ENCODE peak calls at places on chromosomes 5 and 9, in eight cellular contexts. X is CD4-positive, CD25-positive, alpha-beta regulatory T cell; J is effector CD4-positive, alpha-beta T cell; M is fibroblast of villous mesenchyme; P is stimulated activated CD8-positive, alpha-beta memory T cell treated with anti-CD3 and anti-CD28 coated beads, Interleukin-12 subunit alpha, Interleukin-12 subunit beta, amount 100 ng/mL, for 1 hour; C is naive thymus-derived CD8-positive, alpha-beta T cell; L is non-pigmented ciliary epithelial cell; Y is glomerular endothelial cell. D is an unnamed sample.

GRCh38 chr9:135136991-135137390 is 49.5 kb downstream of the OLFM1 start:
- DNase-seq in P (no peak), L (no peak), M (no peak), C (no peak), X (no peak), Y (no peak), J (no peak), D (no peak)

GRCh38 chr9:122030357-122030756 is 62.8 kb downstream of the TTLL11 start:
- DNase-seq in X (no peak), C (no peak), L (no peak), P (no peak), J (no peak), Y (no peak), M (no peak), D (no peak)

GRCh38 chr5:102762095-102762534 is 7.0 kb downstream of the PAM start:
- DNase-seq in J (no peak), Y (no peak), X (no peak), C (no peak), P (no peak), M (peak; percentile 46), L (peak; percentile 19), D (no peak)

GRCh38 chr5:14142202-14142855 is 813 bp upstream of the TRIO start:
- DNase-seq in J (no peak), L (no peak), X (no peak), Y (no peak), M (peak; percentile 55), P (no peak), C (no peak), D (no peak)

GRCh38 chr9:119179701-119180100 is 189.5 kb downstream of the BRINP1 start:
- DNase-seq in J (no peak), C (no peak), M (no peak), Y (no peak), X (no peak), P (no peak), L (no peak), D (no peak)

GRCh38 chr9:136050706-136051567 is 44.2 kb downstream of the NACC2 start:
- DNase-seq in Y (no peak), C (no peak), L (no peak), M (no peak), P (no peak), X (no peak), J (no peak), D (no peak)

GRCh38 chr5:107812570-107813141 is 141.9 kb upstream of the EFNA5 start:
- DNase-seq in M (peak; percentile 14), P (no peak), L (peak; percentile 63), X (no peak), J (no peak), Y (no peak), C (no peak), D (no peak)

GRCh38 chr5:128213340-128213739 is 129.8 kb downstream of the SLC12A2 start:
- DNase-seq in Y (peak; percentile 37), M (peak; percentile 76), C (no peak), J (peak; percentile 15), L (no peak), P (no peak), X (peak; percentile 33), D (peak; percentile 16)

GRCh38 chr9:126030716-126031115 is 283.5 kb downstream of the PBX3 start:
- DNase-seq in L (no peak), P (no peak), C (no peak), X (no peak), M (no peak), J (no peak), Y (no peak), D (no peak)

GRCh38 chr9:124800306-124801259 is 23.6 kb downstream of the OLFML2A start:
- DNase-seq in Y (no peak), X (no peak), P (no peak), M (no peak), L (no peak), J (no peak), C (no peak), D (no peak)

GRCh38 chr9:242461-243080 is 27.9 kb downstream of the DOCK8 start:
- DNase-seq in Y (no peak), M (no peak), J (no peak), P (no peak), L (no peak), X (no peak), C (no peak), D (no peak)

GRCh38 chr9:111179577-111179976 is 141.3 kb upstream of the LPAR1 start:
- DNase-seq in X (no peak), P (no peak), Y (no peak), C (no peak), L (no peak), M (no peak), J (no peak), D (no peak)

GRCh38 chr5:122362361-122362760 is 50.3 kb downstream of the SNCAIP start:
- DNase-seq in P (no peak), J (no peak), C (no peak), M (peak; percentile 13), X (no peak), L (peak; percentile 43), Y (no peak), D (no peak)

GRCh38 chr9:104232781-104233341 is 138.8 kb downstream of the SMC2 start:
- DNase-seq in J (no peak), P (no peak), Y (no peak), M (no peak), X (no peak), L (no peak), C (no peak), D (no peak)

GRCh38 chr5:38789134-38789533 is 56.7 kb upstream of the OSMR start:
- DNase-seq in P (no peak), Y (no peak), X (no peak), J (no peak), M (no peak), L (no peak), C (no peak), D (no peak)

GRCh38 chr5:1753490-1753889 is 46.1 kb downstream of the MRPL36 start:
- DNase-seq in P (no peak), J (no peak), Y (no peak), M (no peak), C (no peak), X (no peak), L (no peak), D (no peak)

GRCh38 chr5:103428411-103428871 is 134.1 kb downstream of the NUDT12 start:
- DNase-seq in J (no peak), Y (no peak), P (no peak), X (no peak), C (no peak), L (no peak), M (no peak), D (no peak)

GRCh38 chr9:95316794-95317118 is 753 bp downstream of the FANCC start:
- DNase-seq in Y (no peak), P (no peak), C (no peak), X (no peak), J (peak; percentile 15), M (peak; percentile 80), L (no peak), D (peak; percentile 60)

GRCh38 chr5:131264453-131265200 is 774 bp downstream of the CDC42SE2 start:
- DNase-seq in M (peak; percentile 43), X (peak; percentile 48), J (no peak), P (peak; percentile 29), C (no peak), Y (no peak), L (no peak), D (peak; percentile 13)

GRCh38 chr5:41338276-41338675 is 124.9 kb upstream of the C6 start:
- DNase-seq in J (no peak), M (no peak), L (no peak), C (no peak), P (no peak), Y (no peak), X (no peak), D (no peak)

GRCh38 chr5:176608937-176609723 is 826 bp downstream of the GPRIN1 start:
- DNase-seq in Y (no peak), P (no peak), C (no peak), X (no peak), M (no peak), J (no peak), L (no peak), D (no peak)

GRCh38 chr5:150211156-150212030 is 21.5 kb downstream of the SLC6A7 start:
- DNase-seq in J (no peak), Y (no peak), C (no peak), P (no peak), M (no peak), X (no peak), L (no peak), D (no peak)

GRCh38 chr5:31806566-31806965 is 167.6 kb downstream of the PDZD2 start:
- DNase-seq in C (no peak), J (no peak), Y (no peak), P (no peak), L (no peak), M (no peak), X (no peak), D (no peak)

GRCh38 chr9:1743121-1743710 is 271.9 kb upstream of the SMARCA2 start:
- DNase-seq in Y (no peak), L (no peak), P (no peak), M (no peak), C (no peak), J (no peak), X (no peak), D (no peak)

GRCh38 chr9:135241381-135242380 is 154.2 kb downstream of the OLFM1 start:
- DNase-seq in X (no peak), L (no peak), C (no peak), J (no peak), M (no peak), Y (no peak), P (no peak), D (no peak)

GRCh38 chr5:98416541-98416940 is 356.9 kb upstream of the RGMB start:
- DNase-seq in P (no peak), X (no peak), C (no peak), M (no peak), J (no peak), L (no peak), Y (no peak), D (no peak)

GRCh38 chr5:80659111-80659510 is 4.3 kb upstream of the DHFR start:
- DNase-seq in Y (no peak), J (no peak), X (no peak), P (no peak), L (no peak), C (no peak), M (peak; percentile 55), D (no peak)

GRCh38 chr5:167688731-167689130 is 602.7 kb upstream of the WWC1 start:
- DNase-seq in P (no peak), C (no peak), L (no peak), M (peak; percentile 33), Y (no peak), J (no peak), X (no peak), D (no peak)

GRCh38 chr5:137264041-137264440 is 235.1 kb downstream of the SPOCK1 start:
- DNase-seq in L (no peak), Y (no peak), X (no peak), P (no peak), J (no peak), M (no peak), C (no peak), D (no peak)

GRCh38 chr5:2129581-2130272 is 247.0 kb upstream of the IRX4 start:
- DNase-seq in J (no peak), C (no peak), L (no peak), Y (no peak), X (no peak), P (no peak), M (peak; percentile 3), D (no peak)

GRCh38 chr5:149429839-149430721 is 51.0 kb upstream of the IL17B start:
- DNase-seq in C (no peak), L (no peak), Y (no peak), P (no peak), J (no peak), X (no peak), M (peak; percentile 95), D (peak; percentile 25)

GRCh38 chr5:163106098-163106497 is 331.3 kb upstream of the CCNG1 start:
- DNase-seq in X (no peak), M (no peak), C (no peak), J (no peak), P (no peak), Y (no peak), L (no peak), D (no peak)

D was measured in GDM1.